ENCODE peak calls at places on chromosomes 5 and 9, in five cellular contexts. G, T, P, Y and O are unnamed samples.

GRCh38 chr5:179288101-179288808 is 57.0 kb downstream of the ADAMTS2 start:
- DNase-seq in G (no peak), T (no peak), P (no peak), Y (no peak), O (no peak)

GRCh38 chr5:11909471-11909870 is 5.2 kb upstream of the CTNND2 start:
- DNase-seq in G (peak), T (no peak), P (no peak), Y (no peak), O (no peak)

GRCh38 chr5:122099060-122099790 is 21.2 kb upstream of the LOX start:
- DNase-seq in G (peak), T (no peak), P (no peak), Y (peak), O (no peak)

GRCh38 chr9:93003552-93004407 is 54.7 kb upstream of the SUSD3 start:
- DNase-seq in G (peak), T (no peak), P (peak), Y (peak), O (no peak)

GRCh38 chr9:93037476-93037971 is 21.0 kb upstream of the SUSD3 start:
- DNase-seq in G (no peak), T (no peak), P (no peak), Y (no peak), O (no peak)

GRCh38 chr5:168039485-168040005 is 251.9 kb upstream of the WWC1 start:
- DNase-seq in G (no peak), T (no peak), P (no peak), Y (no peak), O (no peak)

GRCh38 chr5:88741964-88742363 is 141.0 kb downstream of the MEF2C start:
- DNase-seq in G (no peak), T (no peak), P (no peak), Y (no peak), O (no peak)

GRCh38 chr5:112411903-112412302 is 7.2 kb downstream of the EPB41L4A start:
- DNase-seq in G (no peak), T (no peak), P (no peak), Y (no peak), O (no peak)

GRCh38 chr5:56610093-56610698 is 205.2 kb upstream of the MAP3K1 start:
- DNase-seq in G (peak), T (no peak), P (no peak), Y (no peak), O (no peak)

GRCh38 chr9:114057161-114057560 is 20.9 kb downstream of the AMBP start:
- DNase-seq in G (no peak), T (no peak), P (peak), Y (no peak), O (no peak)

GRCh38 chr5:123487298-123487697 is 24.7 kb upstream of the CSNK1G3 start:
- DNase-seq in G (no peak), T (no peak), P (no peak), Y (peak), O (no peak)

GRCh38 chr5:143509758-143510221 is 106.3 kb upstream of the NR3C1 start:
- DNase-seq in G (no peak), T (no peak), P (no peak), Y (no peak), O (no peak)

GRCh38 chr9:137740311-137740710 is 121.5 kb downstream of the EHMT1 start:
- DNase-seq in G (no peak), T (no peak), P (no peak), Y (peak), O (no peak)

GRCh38 chr5:171420429-171421231 is 1.2 kb downstream of the FGF18 start:
- DNase-seq in G (no peak), T (no peak), P (peak), Y (peak), O (no peak)

GRCh38 chr5:17217421-17218352 is at the start of gene BASP1:
- DNase-seq in G (peak), T (no peak), P (peak), Y (peak), O (peak)

GRCh38 chr9:130284249-130284625 is 18.7 kb downstream of the HMCN2 start:
- DNase-seq in G (no peak), T (no peak), P (no peak), Y (no peak), O (no peak)

GRCh38 chr9:134054891-134055811 is 12.7 kb downstream of the BRD3 start:
- DNase-seq in G (no peak), T (no peak), P (no peak), Y (no peak), O (no peak)

GRCh38 chr5:15737882-15738677 is 238.1 kb downstream of the FBXL7 start:
- DNase-seq in G (no peak), T (no peak), P (no peak), Y (no peak), O (no peak)

GRCh38 chr5:172284275-172284971 is 859 bp upstream of the UBTD2 start:
- DNase-seq in G (peak), T (no peak), P (no peak), Y (no peak), O (no peak)

GRCh38 chr5:140926903-140927573 is 939 bp downstream of the PCDHAC1 start:
- DNase-seq in G (no peak), T (no peak), P (peak), Y (peak), O (peak)

GRCh38 chr5:32232441-32233219 is 58.5 kb upstream of the GOLPH3 start:
- DNase-seq in G (peak), T (peak), P (peak), Y (peak), O (peak)

GRCh38 chr9:114112778-114113585 is 13.9 kb upstream of the KIF12 start:
- DNase-seq in G (peak), T (no peak), P (no peak), Y (peak), O (no peak)

GRCh38 chr9:129863059-129863690 is 27.9 kb downstream of the USP20 start:
- DNase-seq in G (peak), T (no peak), P (peak), Y (peak), O (no peak)

GRCh38 chr5:42985129-42986037 is 54.7 kb downstream of the ANXA2R start:
- DNase-seq in G (peak), T (no peak), P (no peak), Y (peak), O (no peak)

GRCh38 chr5:1637639-1638481 is 114.1 kb upstream of the LPCAT1 start:
- DNase-seq in G (no peak), T (no peak), P (no peak), Y (no peak), O (no peak)

GRCh38 chr9:112080831-112081542 is 94.1 kb downstream of the SUSD1 start:
- DNase-seq in G (no peak), T (no peak), P (no peak), Y (no peak), O (no peak)

GRCh38 chr5:17694401-17694800 is 60.1 kb downstream of the TAF11L14 start:
- DNase-seq in G (peak), T (no peak), P (no peak), Y (no peak), O (no peak)

GRCh38 chr5:6145616-6146237 is 232.6 kb downstream of the MED10 start:
- DNase-seq in G (no peak), T (no peak), P (no peak), Y (no peak), O (no peak)

GRCh38 chr9:129884220-129885017 is 49.2 kb downstream of the USP20 start:
- DNase-seq in G (peak), T (peak), P (peak), Y (peak), O (peak)

GRCh38 chr5:134437340-134438267 is 25.9 kb upstream of the CDKN2AIPNL start:
- DNase-seq in G (peak), T (no peak), P (no peak), Y (no peak), O (no peak)

GRCh38 chr5:151405334-151405872 is 42.0 kb upstream of the SLC36A1 start:
- DNase-seq in G (no peak), T (no peak), P (no peak), Y (no peak), O (no peak)

GRCh38 chr9:86865957-86866356 is 81.3 kb downstream of the GAS1 start:
- DNase-seq in G (no peak), T (no peak), P (no peak), Y (no peak), O (no peak)

GRCh38 chr9:86868611-86869010 is 78.7 kb downstream of the GAS1 start:
- DNase-seq in G (no peak), T (no peak), P (no peak), Y (no peak), O (no peak)

GRCh38 chr9:86866739-86867138 is 80.6 kb downstream of the GAS1 start:
- DNase-seq in G (no peak), T (no peak), P (no peak), Y (no peak), O (no peak)

DNA sequence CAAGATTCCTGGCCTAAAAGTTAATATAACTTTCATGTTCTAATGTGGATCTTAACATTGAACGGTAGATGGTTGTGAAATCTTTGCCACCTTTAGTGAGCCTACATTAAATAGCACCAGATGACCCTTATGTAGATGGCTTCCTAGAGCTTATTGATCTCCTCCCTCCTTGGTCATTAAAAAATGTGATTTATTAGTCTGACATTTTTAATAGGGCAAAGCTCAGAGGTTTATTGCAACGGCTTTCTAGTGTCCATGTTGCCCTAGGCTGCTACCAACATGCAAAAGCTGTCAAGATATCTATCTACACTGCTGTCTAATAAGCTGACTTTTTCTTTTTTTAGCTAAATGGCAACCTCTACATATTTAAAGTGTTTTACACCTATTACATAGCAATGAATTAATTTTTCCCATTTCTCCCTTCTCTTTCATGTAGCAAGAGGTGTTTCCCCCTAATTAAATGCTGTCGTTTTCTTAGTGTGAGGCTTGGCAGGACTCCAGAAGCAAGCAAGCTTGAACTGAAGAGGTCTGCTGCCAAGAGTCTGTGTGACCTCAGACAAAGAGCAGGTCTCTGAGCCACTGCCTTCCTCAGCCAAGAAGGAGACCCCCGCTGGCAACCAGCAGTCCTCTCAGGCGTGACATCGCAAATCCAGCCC is 79.5 kb downstream of the GAS1 start:
- DNase-seq in G (no peak), T (no peak), P (no peak), Y (no peak), O (no peak)
- H2AFZ ChIP-seq in G (no peak), T (no peak), P (no peak), Y (no peak), O (no peak)

GRCh38 chr5:29795253-29795652 is 1398.2 kb upstream of the CDH6 start:
- DNase-seq in G (no peak), T (no peak), P (no peak), Y (no peak), O (no peak)

GRCh38 chr5:29790281-29790680 is 1403.2 kb upstream of the CDH6 start:
- DNase-seq in G (no peak), T (no peak), P (no peak), Y (no peak), O (no peak)

GRCh38 chr5:29796018-29796417 is 1397.5 kb upstream of the CDH6 start:
- DNase-seq in G (no peak), T (no peak), P (peak), Y (no peak), O (no peak)

DNA sequence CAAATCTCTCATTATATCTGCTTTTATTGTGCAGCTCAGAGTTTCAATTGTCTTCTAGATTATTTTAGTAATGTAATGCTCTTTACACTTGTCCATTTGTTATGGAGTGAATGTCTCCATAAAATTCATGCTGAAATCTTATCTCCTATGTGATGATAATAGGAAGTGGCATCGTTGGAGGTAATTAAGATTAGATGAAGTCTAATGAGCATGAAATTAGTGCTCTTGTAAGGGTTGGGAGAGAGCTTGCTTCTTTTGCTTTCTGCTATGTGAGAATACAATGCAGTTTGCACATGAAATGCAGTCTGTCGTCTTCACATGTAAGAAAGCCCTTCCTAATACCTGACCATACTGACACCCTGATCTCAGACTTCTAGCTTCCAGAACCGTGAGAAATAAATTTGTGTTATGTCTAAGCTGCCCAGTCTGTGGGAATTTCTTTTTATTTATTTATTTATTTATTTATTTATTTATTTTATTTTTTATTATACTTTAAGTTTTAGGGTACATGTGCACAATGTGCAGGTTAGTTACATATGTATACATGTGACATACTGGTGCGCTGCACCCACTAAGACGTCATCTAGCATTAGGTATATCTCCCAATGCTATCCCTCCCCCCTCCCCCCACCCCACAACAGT is 1399.2 kb upstream of the CDH6 start:
- DNase-seq in G (no peak), T (no peak), P (no peak), Y (no peak), O (no peak)
- H2BK12ac ChIP-seq in G (no peak), T (no peak), P (no peak), Y (no peak), O (no peak)

GRCh38 chr9:122819791-122820489 is 8.4 kb downstream of the PDCL start:
- DNase-seq in G (no peak), T (no peak), P (no peak), Y (peak), O (no peak)
- H3K14ac ChIP-seq in G (no peak), T (no peak), P (no peak), Y (no peak), O (no peak)

DNA sequence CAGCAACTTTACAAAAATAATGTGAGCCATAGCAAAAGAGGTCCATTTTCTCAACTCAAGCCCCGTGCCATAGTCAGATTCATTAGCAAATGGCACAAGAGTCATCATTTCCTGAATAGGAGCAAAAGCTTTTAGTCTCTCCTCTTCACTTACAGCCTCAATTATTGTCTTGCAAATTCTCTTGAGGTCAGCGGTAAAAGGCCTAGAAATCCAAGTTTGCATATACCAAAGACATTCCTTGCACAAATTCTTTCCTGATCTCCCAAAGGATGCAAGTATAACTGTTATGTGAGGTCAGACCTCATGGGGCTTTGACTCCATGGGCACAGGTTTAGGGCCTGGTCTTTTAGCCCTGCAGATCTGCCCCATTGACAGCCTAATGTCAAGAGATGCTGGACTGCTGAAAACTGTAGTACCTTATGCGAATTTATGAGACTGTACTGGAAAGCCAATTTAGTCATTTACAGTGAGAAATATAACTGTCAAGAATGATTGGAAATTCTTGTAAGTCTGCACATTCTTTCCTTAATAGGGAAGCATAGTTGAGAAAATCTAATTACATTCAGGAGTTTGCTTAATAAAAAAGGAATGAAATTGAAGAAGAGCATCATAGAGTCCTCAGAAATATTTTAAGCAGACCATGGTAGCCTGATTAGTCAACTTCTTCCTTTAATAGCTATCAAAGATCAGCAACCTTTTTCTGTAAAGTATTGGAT is 45.4 kb downstream of the GCNT4 start:
- DNase-seq in G (no peak), T (no peak), P (no peak), Y (peak), O (no peak)
- H2AFZ ChIP-seq in G (no peak), T (no peak), P (no peak), Y (no peak), O (peak)

GRCh38 chr5:206927-207536 is 10.9 kb downstream of the CCDC127 start:
- DNase-seq in G (no peak), T (no peak), P (no peak), Y (no peak), O (no peak)

GRCh38 chr5:203246-203645 is 12.0 kb downstream of the LRRC14B start:
- DNase-seq in G (no peak), T (no peak), P (no peak), Y (no peak), O (no peak)

GRCh38 chr5:204462-204861 is 13.2 kb downstream of the LRRC14B start:
- DNase-seq in G (no peak), T (no peak), P (no peak), Y (no peak), O (no peak)

GRCh38 chr5:206406-206805 is 11.5 kb downstream of the CCDC127 start:
- DNase-seq in G (no peak), T (no peak), P (no peak), Y (peak), O (no peak)

GRCh38 chr5:204966-205670 is 12.8 kb downstream of the CCDC127 start:
- DNase-seq in G (no peak), T (no peak), P (no peak), Y (no peak), O (no peak)
- H2BK12ac ChIP-seq in G (no peak), T (no peak), P (no peak), Y (no peak), O (no peak)

DNA sequence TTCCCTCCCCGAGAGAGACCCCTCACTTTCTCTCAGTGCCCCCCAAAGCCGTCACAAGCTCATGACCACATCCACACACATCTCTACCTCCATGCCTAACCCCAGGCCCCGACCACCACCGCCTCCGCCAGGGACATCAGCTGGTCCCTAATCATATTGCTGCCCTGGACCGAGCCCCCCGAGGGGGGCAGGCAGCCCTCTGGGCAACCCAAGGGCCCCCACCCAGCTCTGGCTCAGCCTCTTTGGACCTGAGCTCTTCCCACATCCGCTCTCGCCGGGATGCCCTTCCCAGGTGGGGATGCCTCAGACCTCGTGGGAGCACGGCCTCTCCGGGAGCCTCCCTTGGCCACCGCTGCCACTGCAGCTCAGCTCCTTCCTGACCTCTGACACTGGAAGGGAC is 18.5 kb downstream of the LHX3 start:
- DNase-seq in G (no peak), T (no peak), P (no peak), Y (no peak), O (no peak)
- H3K14ac ChIP-seq in G (no peak), T (no peak), P (no peak), Y (no peak), O (no peak)

DNA sequence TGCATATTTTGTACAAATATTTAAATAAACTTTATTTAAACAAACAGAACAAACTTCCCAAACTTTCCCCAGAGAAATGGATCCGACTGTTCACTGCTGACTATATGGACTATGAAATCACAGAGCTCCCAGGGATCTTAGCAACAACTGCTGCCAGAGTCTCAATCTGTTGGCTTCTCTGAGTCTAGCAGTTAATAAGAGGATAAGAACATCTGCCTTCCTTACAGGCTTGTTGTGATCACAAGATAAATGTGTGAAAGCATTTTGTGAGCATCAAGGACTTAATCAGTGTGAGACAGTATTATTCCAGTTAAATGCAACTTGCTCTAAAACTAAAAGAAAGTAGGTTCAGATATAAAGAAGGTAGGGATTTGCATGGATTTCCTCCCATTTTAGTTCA is 31.4 kb upstream of the MYOT start:
- DNase-seq in G (no peak), T (no peak), P (no peak), Y (no peak), O (no peak)
- H2AFZ ChIP-seq in G (no peak), T (no peak), P (no peak), Y (no peak), O (no peak)